ENCODE peak calls at places on chromosomes 4 and X, in four cellular contexts. Z is coronary artery; W is stimulated activated naive B cell treated with anti-CD40 and anti-IgM and Interleukin-4, amounts not matched to agents 10 μg/mL and 1 μg/mL and 100 μg/mL, for 72 hours; Q is NCI-H1092. B is an unnamed sample.

GRCh38 chrX:30680618-30681017 is 27.4 kb downstream of the GK start:
- DNase-seq in Q (no peak), W (no peak), Z (no peak), B (no peak)

GRCh38 chr4:125313497-125313896 is 1.3 kb upstream of the FAT4 start:
- DNase-seq in W (no peak), Q (peak; percentile 66), Z (no peak), B (no peak)

GRCh38 chr4:55005910-55006309 is 119.5 kb downstream of the KDR start:
- DNase-seq in Q (no peak), Z (no peak), W (no peak), B (no peak)

GRCh38 chrX:24862343-24862742 is 153.4 kb downstream of the ARX start:
- DNase-seq in Q (no peak), Z (no peak), W (no peak), B (no peak)

GRCh38 chrX:15349046-15349445 is 13.7 kb upstream of the PIGA start:
- DNase-seq in Z (no peak), Q (peak; percentile 68), W (no peak), B (no peak)

GRCh38 chr4:3787489-3788365 is 21.5 kb downstream of the ADRA2C start:
- DNase-seq in W (no peak), Q (no peak), Z (no peak), B (no peak)

GRCh38 chrX:118802857-118803256 is 20.8 kb upstream of the ZCCHC12 start:
- DNase-seq in Q (no peak), Z (no peak), W (no peak), B (no peak)

GRCh38 chr4:128812360-128812958 is 3.0 kb downstream of the JADE1 start:
- DNase-seq in W (no peak), Z (peak; percentile 85), Q (peak; percentile 68), B (no peak)

GRCh38 chr4:147550626-147551250 is 66.5 kb upstream of the TMEM184C start:
- DNase-seq in Z (no peak), W (no peak), Q (no peak), B (no peak)

GRCh38 chrX:101442095-101442494 is 34.1 kb downstream of the HNRNPH2 start:
- DNase-seq in W (no peak), Q (no peak), Z (no peak), B (no peak)

GRCh38 chr4:84733343-84734033 is 150.6 kb downstream of the CDS1 start:
- DNase-seq in W (no peak), Z (no peak), Q (no peak), B (no peak)

GRCh38 chrX:132612990-132613564 is 124.2 kb upstream of the MBNL3 start:
- DNase-seq in Z (no peak), W (peak; percentile 15), Q (peak; percentile 69), B (no peak)

GRCh38 chrX:10726647-10727046 is 106.3 kb upstream of the MID1 start:
- DNase-seq in W (no peak), Z (no peak), Q (no peak), B (no peak)

GRCh38 chr4:108320066-108320465 is 151.3 kb upstream of the LEF1 start:
- DNase-seq in W (no peak), Z (no peak), Q (no peak), B (no peak)

GRCh38 chrX:118188977-118189376 is 72.4 kb upstream of the KLHL13 start:
- DNase-seq in Z (no peak), W (no peak), Q (no peak), B (no peak)

GRCh38 chr4:37951465-37952352 is 8.5 kb upstream of the PTTG2 start:
- DNase-seq in Z (no peak), Q (no peak), W (no peak), B (no peak)

GRCh38 chr4:2686379-2687265 is 69.5 kb downstream of the TNIP2 start:
- DNase-seq in W (no peak), Q (no peak), Z (no peak), B (peak; percentile 77)

GRCh38 chr4:147831452-147832192 is 99.7 kb downstream of the ARHGAP10 start:
- DNase-seq in W (no peak), Q (no peak), Z (no peak), B (no peak)

GRCh38 chrX:47797084-47797483 is 39.6 kb upstream of the ZNF81 start:
- DNase-seq in Z (no peak), W (no peak), Q (no peak), B (no peak)

GRCh38 chrX:132967049-132967448 is 8.6 kb upstream of the HS6ST2 start:
- DNase-seq in Z (no peak), W (no peak), Q (no peak), B (no peak)

GRCh38 chrX:18895157-18895952 is 88.6 kb downstream of the PHKA2 start:
- DNase-seq in Q (no peak), W (no peak), Z (peak; percentile 85), B (no peak)

GRCh38 chr4:173367946-173368345 is 2.8 kb upstream of the SAP30 start:
- DNase-seq in Q (no peak), Z (no peak), W (no peak), B (no peak)

GRCh38 chr4:164488114-164488513 is 265.8 kb upstream of the SMIM31 start:
- DNase-seq in Q (no peak), Z (no peak), W (no peak), B (no peak)

GRCh38 chrX:37879692-37880091 is 32.3 kb upstream of the DYNLT3 start:
- DNase-seq in W (no peak), Z (no peak), Q (no peak), B (no peak)

GRCh38 chr4:139524062-139524631 is 31.9 kb downstream of the SETD7 start:
- DNase-seq in Z (no peak), Q (no peak), W (no peak), B (no peak)

GRCh38 chr4:100657187-100657586 is 139.4 kb upstream of the EMCN start:
- DNase-seq in W (no peak), Z (no peak), Q (no peak), B (no peak)

GRCh38 chr4:129358571-129358970 is 262.6 kb downstream of the C4orf33 start:
- DNase-seq in W (no peak), Z (no peak), Q (no peak), B (no peak)

GRCh38 chr4:187183351-187183750 is 459.7 kb upstream of the FAT1 start:
- DNase-seq in Q (no peak), Z (no peak), W (no peak), B (no peak)

GRCh38 chrX:110944323-110944761 is 148.7 kb upstream of the CHRDL1 start:
- DNase-seq in Q (peak; percentile 54), Z (no peak), W (no peak), B (no peak)

B was measured in osteocyte.